ENCODE peak calls at places on chromosomes 5 and 9, in six cellular contexts. U is CD8-positive, alpha-beta T cell; N is bronchial epithelial cell; P is kidney; F is tibial artery; M is aorta. Q is an unnamed sample.

GRCh38 chr9:14692918-14693861 is at the start of gene ZDHHC21:
- DNase-seq in U (peak; percentile 1), N (no peak), P (peak; percentile 94), F (peak; percentile 86), M (peak; percentile 85), Q (peak; percentile 59)

GRCh38 chr9:74524289-74524688 is 27.2 kb downstream of the RORB start:
- DNase-seq in U (no peak), N (no peak), P (no peak), F (no peak), M (no peak), Q (no peak)

GRCh38 chr5:36692791-36693763 is 86.7 kb downstream of the SLC1A3 start:
- DNase-seq in U (no peak), N (peak; percentile 41), P (peak; percentile 88), F (peak; percentile 87), M (peak; percentile 87), Q (peak; percentile 30)

GRCh38 chr9:114002271-114002985 is 75.7 kb downstream of the AMBP start:
- DNase-seq in U (no peak), N (no peak), P (peak; percentile 57), F (peak; percentile 56), M (no peak), Q (no peak)

GRCh38 chr5:172830876-172831662 is 3.0 kb upstream of the ERGIC1 start:
- DNase-seq in U (no peak), N (peak; percentile 97), P (no peak), F (no peak), M (no peak), Q (no peak)

GRCh38 chr5:134813407-134813806 is 32.4 kb upstream of the C5orf24 start:
- DNase-seq in U (no peak), N (no peak), P (no peak), F (no peak), M (no peak), Q (no peak)

GRCh38 chr5:9380108-9380507 is 165.8 kb downstream of the SEMA5A start:
- DNase-seq in U (no peak), N (peak; percentile 92), P (no peak), F (no peak), M (no peak), Q (no peak)

GRCh38 chr5:14551211-14551610 is 30.4 kb upstream of the OTULINL start:
- DNase-seq in U (no peak), N (no peak), P (no peak), F (no peak), M (no peak), Q (no peak)

GRCh38 chr5:81010636-81011035 is 50.5 kb downstream of the RASGRF2 start:
- DNase-seq in U (no peak), N (no peak), P (no peak), F (no peak), M (no peak), Q (no peak)

DNA sequence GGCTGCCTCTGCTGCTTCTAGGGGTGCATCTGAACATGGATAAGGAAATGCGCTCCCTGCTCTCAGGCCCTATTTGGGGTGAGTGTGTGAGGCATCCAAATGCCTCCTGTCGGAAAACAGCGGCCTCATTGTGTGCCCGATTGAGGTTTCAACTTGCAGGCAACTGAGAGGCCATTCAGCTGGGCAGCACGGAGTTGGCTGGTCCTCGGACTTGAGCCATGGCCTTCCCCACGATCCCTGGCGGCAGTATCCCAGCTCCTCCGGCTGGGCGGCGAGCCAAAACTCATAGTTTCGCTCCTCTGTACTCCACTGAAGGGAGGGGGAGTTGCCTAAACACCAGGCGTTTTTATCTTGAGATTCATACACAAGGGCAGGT is 597.3 kb upstream of the SGCD start:
- DNase-seq in U (no peak), N (no peak), P (peak; percentile 59), F (no peak), M (no peak), Q (no peak)
- H3K4me3 ChIP-seq in U (no peak overlapping the region), N (no peak overlapping the region), P (no peak overlapping the region), F (no peak overlapping the region), M (no peak overlapping the region), Q (no peak overlapping the region)

GRCh38 chr9:104993291-104993963 is 65.5 kb upstream of the ABCA1 start:
- DNase-seq in U (no peak), N (no peak), P (peak; percentile 79), F (peak; percentile 98), M (peak; percentile 86), Q (peak; percentile 83)
- H3K4me3 ChIP-seq in U (no peak overlapping the region), N (no peak overlapping the region), P (no peak overlapping the region), F (no peak overlapping the region), M (no peak overlapping the region), Q (no peak overlapping the region)

GRCh38 chr5:137731201-137731600 is 4.7 kb downstream of the KLHL3 start:
- DNase-seq in U (no peak), N (no peak), P (no peak), F (no peak), M (no peak), Q (no peak)

GRCh38 chr5:137733011-137733410 is 2.9 kb downstream of the KLHL3 start:
- DNase-seq in U (no peak), N (peak; percentile 11), P (no peak), F (no peak), M (no peak), Q (no peak)

GRCh38 chr5:137734962-137735530 is 843 bp downstream of the KLHL3 start:
- DNase-seq in U (no peak), N (peak; percentile 69), P (peak; percentile 72), F (peak; percentile 71), M (peak; percentile 51), Q (peak; percentile 19)

GRCh38 chr5:137735531-137736284 is at the start of gene KLHL3:
- DNase-seq in U (no peak), N (peak; percentile 58), P (peak; percentile 71), F (peak; percentile 67), M (peak; percentile 53), Q (peak; percentile 16)

GRCh38 chr5:137733922-137734695 is 1.8 kb downstream of the KLHL3 start:
- DNase-seq in U (no peak), N (peak; percentile 27), P (no peak), F (no peak), M (no peak), Q (no peak)
- H3K4me3 ChIP-seq in U (peak overlapping the region; percentile 83), N (no peak overlapping the region), P (peak overlapping the region; percentile 68), F (no peak overlapping the region), M (no peak overlapping the region), Q (no peak overlapping the region)

DNA sequence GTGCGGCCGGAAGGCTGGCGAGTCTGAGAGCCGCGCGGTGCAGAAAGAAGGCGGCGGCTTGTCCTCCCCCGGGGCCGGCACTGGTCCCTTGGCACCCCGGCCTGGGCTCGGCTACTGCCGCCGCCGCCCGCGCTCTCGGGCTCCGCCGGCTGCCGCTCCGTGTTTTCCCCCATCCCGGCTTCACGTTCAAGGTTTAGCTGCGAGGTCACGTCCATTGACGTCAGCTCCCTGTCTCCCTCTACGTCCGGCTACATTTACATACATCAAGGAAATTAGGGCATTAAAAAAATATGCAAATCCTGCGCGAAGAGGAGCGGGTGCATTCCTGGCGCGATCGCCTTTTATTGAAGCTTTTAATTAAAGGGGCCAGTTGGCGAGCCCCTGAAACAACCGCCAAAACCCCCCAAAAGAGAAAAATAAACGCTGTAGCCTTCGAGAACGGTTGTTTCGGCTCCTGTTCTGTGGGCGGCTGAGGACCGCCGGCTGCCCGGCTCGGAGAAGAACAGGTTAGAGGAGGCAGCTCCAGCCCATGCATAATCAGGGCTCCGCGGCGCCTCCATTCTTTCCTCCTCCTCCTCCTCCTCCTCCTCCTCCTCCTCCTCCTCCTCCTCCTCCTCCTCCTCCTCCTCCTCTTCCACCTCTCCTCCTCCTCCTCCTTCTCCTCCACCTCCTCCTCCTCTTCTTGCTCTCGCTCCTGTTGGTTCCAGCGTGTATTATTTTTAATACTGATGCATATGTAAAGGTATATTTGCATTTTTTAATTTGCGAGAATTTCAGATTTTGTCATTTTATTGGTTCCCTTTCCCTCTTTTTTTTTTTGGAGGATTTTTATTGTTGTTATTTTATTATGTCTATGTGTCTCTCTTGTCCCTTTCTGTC is 207.0 kb downstream of the MEF2C start:
- DNase-seq in U (no peak), N (no peak), P (peak; percentile 76), F (no peak), M (peak; percentile 38), Q (no peak)
- H3K4me3 ChIP-seq in U (peak overlapping the region; percentile 34), N (no peak overlapping the region), P (no peak overlapping the region), F (peak overlapping the region; percentile 14), M (peak overlapping the region; percentile 41), Q (no peak overlapping the region)

DNA sequence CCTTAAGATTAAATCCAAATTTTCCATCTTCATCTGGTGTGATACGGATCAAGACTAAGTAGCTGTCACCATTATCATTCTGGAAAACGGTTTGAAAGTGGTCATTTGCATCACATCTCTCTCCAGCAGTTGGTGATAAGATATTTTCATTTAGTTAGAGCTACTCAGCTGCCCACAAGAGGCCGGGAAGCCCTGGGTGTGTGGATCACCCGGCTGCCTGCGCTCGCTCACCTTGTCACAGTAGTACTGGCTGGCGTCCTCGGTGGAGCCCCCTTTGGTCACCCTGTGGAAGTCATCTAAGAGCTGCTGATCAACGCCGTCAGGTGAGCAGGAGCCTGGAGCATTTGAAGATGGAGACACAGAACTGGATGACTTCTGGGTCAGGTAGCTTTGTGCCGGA is 88.1 kb downstream of the PTPN3 start:
- DNase-seq in U (no peak), N (no peak), P (no peak), F (no peak), M (no peak), Q (no peak)
- H3K4me3 ChIP-seq in U (no peak overlapping the region), N (no peak overlapping the region), P (no peak overlapping the region), F (no peak overlapping the region), M (no peak overlapping the region), Q (no peak overlapping the region)

Q was measured in uterus.